ENCODE peak calls at places on chromosome 9, in eight cellular contexts. One of them, this sample, is unnamed.

GRCh38 chr9:130331573-130331972 is 66.0 kb downstream of the HMCN2 start:
- DNase-seq in dorsolateral prefrontal cortex: no peak
- DNase-seq in AG09309: peak; percentile 3
- DNase-seq in OCI-LY7: no peak
- DNase-seq in tibial artery: peak; percentile 76
- DNase-seq in KG1: no peak
- DNase-seq in AG09319: peak; percentile 22
- DNase-seq in NCI-H2227 treated with DMSO at 0.1 percent for 48 hours: no peak
- DNase-seq in this sample: no peak

GRCh38 chr9:93136011-93136440 is 2.0 kb upstream of the NINJ1 start:
- DNase-seq in dorsolateral prefrontal cortex: no peak
- DNase-seq in AG09309: no peak
- DNase-seq in OCI-LY7: no peak
- DNase-seq in tibial artery: no peak
- DNase-seq in KG1: no peak
- DNase-seq in AG09319: no peak
- DNase-seq in NCI-H2227 treated with DMSO at 0.1 percent for 48 hours: no peak
- DNase-seq in this sample: peak; percentile 42

GRCh38 chr9:38682713-38683112 is 37.2 kb downstream of the FAM240B start:
- DNase-seq in dorsolateral prefrontal cortex: no peak
- DNase-seq in AG09309: peak; percentile 2
- DNase-seq in OCI-LY7: no peak
- DNase-seq in tibial artery: no peak
- DNase-seq in KG1: no peak
- DNase-seq in AG09319: no peak
- DNase-seq in NCI-H2227 treated with DMSO at 0.1 percent for 48 hours: no peak
- DNase-seq in this sample: peak; percentile 68

GRCh38 chr9:107732781-107733529 is 243.4 kb upstream of the KLF4 start:
- DNase-seq in dorsolateral prefrontal cortex: no peak
- DNase-seq in AG09309: no peak
- DNase-seq in OCI-LY7: no peak
- DNase-seq in tibial artery: peak; percentile 80
- DNase-seq in KG1: no peak
- DNase-seq in AG09319: peak; percentile 51
- DNase-seq in NCI-H2227 treated with DMSO at 0.1 percent for 48 hours: no peak
- DNase-seq in this sample: no peak

GRCh38 chr9:116099821-116100220 is 53.8 kb upstream of the PAPPA start:
- DNase-seq in dorsolateral prefrontal cortex: no peak
- DNase-seq in AG09309: no peak
- DNase-seq in OCI-LY7: no peak
- DNase-seq in tibial artery: no peak
- DNase-seq in KG1: no peak
- DNase-seq in AG09319: no peak
- DNase-seq in NCI-H2227 treated with DMSO at 0.1 percent for 48 hours: no peak
- DNase-seq in this sample: no peak

GRCh38 chr9:68703672-68704071 is 1.4 kb upstream of the PIP5K1B start:
- DNase-seq in dorsolateral prefrontal cortex: no peak
- DNase-seq in AG09309: no peak
- DNase-seq in OCI-LY7: no peak
- DNase-seq in tibial artery: no peak
- DNase-seq in KG1: no peak
- DNase-seq in AG09319: no peak
- DNase-seq in NCI-H2227 treated with DMSO at 0.1 percent for 48 hours: no peak
- DNase-seq in this sample: no peak

GRCh38 chr9:16029056-16029615 is 476.3 kb downstream of the CCDC171 start:
- DNase-seq in dorsolateral prefrontal cortex: no peak
- DNase-seq in AG09309: peak; percentile 74
- DNase-seq in OCI-LY7: no peak
- DNase-seq in tibial artery: no peak
- DNase-seq in KG1: no peak
- DNase-seq in AG09319: no peak
- DNase-seq in NCI-H2227 treated with DMSO at 0.1 percent for 48 hours: no peak
- DNase-seq in this sample: peak; percentile 63

GRCh38 chr9:33222031-33222430 is 17.9 kb upstream of the SPINK4 start:
- DNase-seq in dorsolateral prefrontal cortex: no peak
- DNase-seq in AG09309: no peak
- DNase-seq in OCI-LY7: peak; percentile 69
- DNase-seq in tibial artery: no peak
- DNase-seq in KG1: no peak
- DNase-seq in AG09319: no peak
- DNase-seq in NCI-H2227 treated with DMSO at 0.1 percent for 48 hours: no peak
- DNase-seq in this sample: peak; percentile 18

GRCh38 chr9:107249665-107250285 is 33.3 kb upstream of the RAD23B start:
- DNase-seq in dorsolateral prefrontal cortex: no peak
- DNase-seq in AG09309: no peak
- DNase-seq in OCI-LY7: no peak
- DNase-seq in tibial artery: no peak
- DNase-seq in KG1: no peak
- DNase-seq in AG09319: no peak
- DNase-seq in NCI-H2227 treated with DMSO at 0.1 percent for 48 hours: no peak
- DNase-seq in this sample: no peak

GRCh38 chr9:33139421-33140228 is 27.5 kb downstream of the B4GALT1 start:
- DNase-seq in dorsolateral prefrontal cortex: no peak
- DNase-seq in AG09309: peak; percentile 89
- DNase-seq in OCI-LY7: no peak
- DNase-seq in tibial artery: peak; percentile 84
- DNase-seq in KG1: no peak
- DNase-seq in AG09319: peak; percentile 90
- DNase-seq in NCI-H2227 treated with DMSO at 0.1 percent for 48 hours: no peak
- DNase-seq in this sample: no peak

GRCh38 chr9:124852829-124853531 is at the start of gene WDR38:
- DNase-seq in dorsolateral prefrontal cortex: peak; percentile 53
- DNase-seq in AG09309: no peak
- DNase-seq in OCI-LY7: peak; percentile 76
- DNase-seq in tibial artery: peak; percentile 51
- DNase-seq in KG1: peak; percentile 78
- DNase-seq in AG09319: peak; percentile 18
- DNase-seq in NCI-H2227 treated with DMSO at 0.1 percent for 48 hours: peak; percentile 31
- DNase-seq in this sample: peak; percentile 92

GRCh38 chr9:20353529-20353928 is 268.8 kb downstream of the MLLT3 start:
- DNase-seq in dorsolateral prefrontal cortex: no peak
- DNase-seq in AG09309: no peak
- DNase-seq in OCI-LY7: no peak
- DNase-seq in tibial artery: no peak
- DNase-seq in KG1: no peak
- DNase-seq in AG09319: no peak
- DNase-seq in NCI-H2227 treated with DMSO at 0.1 percent for 48 hours: no peak
- DNase-seq in this sample: no peak

GRCh38 chr9:35114113-35114847 is 1.4 kb downstream of the ATOSB start:
- DNase-seq in dorsolateral prefrontal cortex: peak; percentile 73
- DNase-seq in AG09309: peak; percentile 86
- DNase-seq in OCI-LY7: peak; percentile 74
- DNase-seq in tibial artery: peak; percentile 93
- DNase-seq in KG1: peak; percentile 19
- DNase-seq in AG09319: peak; percentile 93
- DNase-seq in NCI-H2227 treated with DMSO at 0.1 percent for 48 hours: peak; percentile 85
- DNase-seq in this sample: peak; percentile 35

GRCh38 chr9:34869390-34869789 is 88.7 kb upstream of the PHF24 start:
- DNase-seq in dorsolateral prefrontal cortex: no peak
- DNase-seq in AG09309: no peak
- DNase-seq in OCI-LY7: peak; percentile 3
- DNase-seq in tibial artery: no peak
- DNase-seq in KG1: no peak
- DNase-seq in AG09319: no peak
- DNase-seq in NCI-H2227 treated with DMSO at 0.1 percent for 48 hours: no peak
- DNase-seq in this sample: peak; percentile 56

GRCh38 chr9:95189230-95190098 is 128.0 kb downstream of the FANCC start:
- DNase-seq in dorsolateral prefrontal cortex: no peak
- DNase-seq in AG09309: no peak
- DNase-seq in OCI-LY7: no peak
- DNase-seq in tibial artery: peak; percentile 50
- DNase-seq in KG1: no peak
- DNase-seq in AG09319: peak; percentile 42
- DNase-seq in NCI-H2227 treated with DMSO at 0.1 percent for 48 hours: no peak
- DNase-seq in this sample: no peak

GRCh38 chr9:109101810-109102209 is 17.9 kb downstream of the TMEM245 start:
- DNase-seq in dorsolateral prefrontal cortex: no peak
- DNase-seq in AG09309: no peak
- DNase-seq in OCI-LY7: peak; percentile 37
- DNase-seq in tibial artery: no peak
- DNase-seq in KG1: no peak
- DNase-seq in AG09319: no peak
- DNase-seq in NCI-H2227 treated with DMSO at 0.1 percent for 48 hours: no peak
- DNase-seq in this sample: no peak

GRCh38 chr9:111016046-111017026 is 21.9 kb downstream of the LPAR1 start:
- DNase-seq in dorsolateral prefrontal cortex: no peak
- DNase-seq in AG09309: no peak
- DNase-seq in OCI-LY7: no peak
- DNase-seq in tibial artery: no peak
- DNase-seq in KG1: no peak
- DNase-seq in AG09319: no peak
- DNase-seq in NCI-H2227 treated with DMSO at 0.1 percent for 48 hours: no peak
- DNase-seq in this sample: no peak

GRCh38 chr9:6414291-6414690 is 1.3 kb downstream of the UHRF2 start:
- DNase-seq in dorsolateral prefrontal cortex: no peak
- DNase-seq in AG09309: peak; percentile 57
- DNase-seq in OCI-LY7: peak; percentile 38
- DNase-seq in tibial artery: no peak
- DNase-seq in KG1: no peak
- DNase-seq in AG09319: no peak
- DNase-seq in NCI-H2227 treated with DMSO at 0.1 percent for 48 hours: peak; percentile 49
- DNase-seq in this sample: peak; percentile 56

GRCh38 chr9:127673234-127673633 is 33.6 kb upstream of the CFAP157 start:
- DNase-seq in dorsolateral prefrontal cortex: no peak
- DNase-seq in AG09309: no peak
- DNase-seq in OCI-LY7: no peak
- DNase-seq in tibial artery: no peak
- DNase-seq in KG1: no peak
- DNase-seq in AG09319: no peak
- DNase-seq in NCI-H2227 treated with DMSO at 0.1 percent for 48 hours: no peak
- DNase-seq in this sample: no peak

GRCh38 chr9:81118416-81118815 is 570.9 kb downstream of the TLE1 start:
- DNase-seq in dorsolateral prefrontal cortex: no peak
- DNase-seq in AG09309: no peak
- DNase-seq in OCI-LY7: no peak
- DNase-seq in tibial artery: no peak
- DNase-seq in KG1: no peak
- DNase-seq in AG09319: no peak
- DNase-seq in NCI-H2227 treated with DMSO at 0.1 percent for 48 hours: no peak
- DNase-seq in this sample: no peak

GRCh38 chr9:98708103-98708932 is 417 bp downstream of the GABBR2 start:
- DNase-seq in dorsolateral prefrontal cortex: no peak
- DNase-seq in AG09309: no peak
- DNase-seq in OCI-LY7: no peak
- DNase-seq in tibial artery: no peak
- DNase-seq in KG1: no peak
- DNase-seq in AG09319: no peak
- DNase-seq in NCI-H2227 treated with DMSO at 0.1 percent for 48 hours: no peak
- DNase-seq in this sample: no peak

GRCh38 chr9:130308081-130308571 is 42.6 kb downstream of the HMCN2 start:
- DNase-seq in dorsolateral prefrontal cortex: no peak
- DNase-seq in AG09309: no peak
- DNase-seq in OCI-LY7: no peak
- DNase-seq in tibial artery: no peak
- DNase-seq in KG1: no peak
- DNase-seq in AG09319: no peak
- DNase-seq in NCI-H2227 treated with DMSO at 0.1 percent for 48 hours: no peak
- DNase-seq in this sample: no peak

GRCh38 chr9:3205421-3206095 is 320.2 kb downstream of the RFX3 start:
- DNase-seq in dorsolateral prefrontal cortex: no peak
- DNase-seq in AG09309: no peak
- DNase-seq in OCI-LY7: no peak
- DNase-seq in tibial artery: no peak
- DNase-seq in KG1: no peak
- DNase-seq in AG09319: no peak
- DNase-seq in NCI-H2227 treated with DMSO at 0.1 percent for 48 hours: no peak
- DNase-seq in this sample: no peak

GRCh38 chr9:133119461-133120342 is 1.3 kb downstream of the RALGDS start:
- DNase-seq in dorsolateral prefrontal cortex: no peak
- DNase-seq in AG09309: no peak
- DNase-seq in OCI-LY7: no peak
- DNase-seq in tibial artery: no peak
- DNase-seq in KG1: no peak
- DNase-seq in AG09319: no peak
- DNase-seq in NCI-H2227 treated with DMSO at 0.1 percent for 48 hours: no peak
- DNase-seq in this sample: no peak

GRCh38 chr9:34555002-34555348 is 32.2 kb upstream of the ENHO start:
- DNase-seq in dorsolateral prefrontal cortex: no peak
- DNase-seq in AG09309: no peak
- DNase-seq in OCI-LY7: no peak
- DNase-seq in tibial artery: no peak
- DNase-seq in KG1: no peak
- DNase-seq in AG09319: no peak
- DNase-seq in NCI-H2227 treated with DMSO at 0.1 percent for 48 hours: peak; percentile 22
- DNase-seq in this sample: no peak

GRCh38 chr9:95105519-95106287 is 211.8 kb downstream of the FANCC start:
- DNase-seq in dorsolateral prefrontal cortex: no peak
- DNase-seq in AG09309: no peak
- DNase-seq in OCI-LY7: no peak
- DNase-seq in tibial artery: no peak
- DNase-seq in KG1: no peak
- DNase-seq in AG09319: no peak
- DNase-seq in NCI-H2227 treated with DMSO at 0.1 percent for 48 hours: no peak
- DNase-seq in this sample: no peak

GRCh38 chr9:131833906-131834305 is 94.0 kb upstream of the RAPGEF1 start:
- DNase-seq in dorsolateral prefrontal cortex: no peak
- DNase-seq in AG09309: no peak
- DNase-seq in OCI-LY7: no peak
- DNase-seq in tibial artery: no peak
- DNase-seq in KG1: no peak
- DNase-seq in AG09319: no peak
- DNase-seq in NCI-H2227 treated with DMSO at 0.1 percent for 48 hours: no peak
- DNase-seq in this sample: peak; percentile 61

GRCh38 chr9:114559830-114560520 is 27.6 kb upstream of the ATP6V1G1 start:
- DNase-seq in dorsolateral prefrontal cortex: no peak
- DNase-seq in AG09309: no peak
- DNase-seq in OCI-LY7: no peak
- DNase-seq in tibial artery: no peak
- DNase-seq in KG1: no peak
- DNase-seq in AG09319: no peak
- DNase-seq in NCI-H2227 treated with DMSO at 0.1 percent for 48 hours: no peak
- DNase-seq in this sample: no peak

GRCh38 chr9:133960568-133961129 is 31.5 kb downstream of the VAV2 start:
- DNase-seq in dorsolateral prefrontal cortex: no peak
- DNase-seq in AG09309: no peak
- DNase-seq in OCI-LY7: no peak
- DNase-seq in tibial artery: peak; percentile 54
- DNase-seq in KG1: no peak
- DNase-seq in AG09319: no peak
- DNase-seq in NCI-H2227 treated with DMSO at 0.1 percent for 48 hours: no peak
- DNase-seq in this sample: no peak

GRCh38 chr9:97519441-97519970 is 18.0 kb downstream of the TMOD1 start:
- DNase-seq in dorsolateral prefrontal cortex: no peak
- DNase-seq in AG09309: no peak
- DNase-seq in OCI-LY7: no peak
- DNase-seq in tibial artery: no peak
- DNase-seq in KG1: no peak
- DNase-seq in AG09319: no peak
- DNase-seq in NCI-H2227 treated with DMSO at 0.1 percent for 48 hours: no peak
- DNase-seq in this sample: no peak

GRCh38 chr9:131987232-131987631 is 92.4 kb downstream of the MED27 start:
- DNase-seq in dorsolateral prefrontal cortex: no peak
- DNase-seq in AG09309: no peak
- DNase-seq in OCI-LY7: no peak
- DNase-seq in tibial artery: no peak
- DNase-seq in KG1: no peak
- DNase-seq in AG09319: no peak
- DNase-seq in NCI-H2227 treated with DMSO at 0.1 percent for 48 hours: no peak
- DNase-seq in this sample: no peak

GRCh38 chr9:99905833-99906402 is 536 bp upstream of the STX17 start:
- DNase-seq in dorsolateral prefrontal cortex: no peak
- DNase-seq in AG09309: no peak
- DNase-seq in OCI-LY7: peak; percentile 9
- DNase-seq in tibial artery: no peak
- DNase-seq in KG1: no peak
- DNase-seq in AG09319: no peak
- DNase-seq in NCI-H2227 treated with DMSO at 0.1 percent for 48 hours: no peak
- DNase-seq in this sample: peak; percentile 45

GRCh38 chr9:125747765-125748510 is 765 bp downstream of the PBX3 start:
- DNase-seq in dorsolateral prefrontal cortex: peak; percentile 24
- DNase-seq in AG09309: no peak
- DNase-seq in OCI-LY7: peak; percentile 27
- DNase-seq in tibial artery: peak; percentile 32
- DNase-seq in KG1: no peak
- DNase-seq in AG09319: no peak
- DNase-seq in NCI-H2227 treated with DMSO at 0.1 percent for 48 hours: no peak
- DNase-seq in this sample: no peak

GRCh38 chr9:95383198-95383673 is 65.7 kb upstream of the FANCC start:
- DNase-seq in dorsolateral prefrontal cortex: no peak
- DNase-seq in AG09309: peak; percentile 60
- DNase-seq in OCI-LY7: no peak
- DNase-seq in tibial artery: no peak
- DNase-seq in KG1: no peak
- DNase-seq in AG09319: peak; percentile 34
- DNase-seq in NCI-H2227 treated with DMSO at 0.1 percent for 48 hours: no peak
- DNase-seq in this sample: peak; percentile 44